ENCODE peak calls at places on chromosomes 16 and 17, in six cellular contexts. Q is HepG2, G is uterus, K is body of pancreas, B is sigmoid colon, R is adrenal gland. W is an unnamed sample.

GRCh38 chr17:67602974-67603373 is 114.8 kb upstream of the NOL11 start:
- DNase-seq in G (no peak), B (no peak), K (peak; percentile 24), R (peak; percentile 31), Q (peak; percentile 71), W (peak; percentile 65)

GRCh38 chr16:17831330-17831729 is 360.6 kb upstream of the XYLT1 start:
- DNase-seq in K (no peak), B (no peak), R (no peak), Q (no peak), G (no peak), W (no peak)

GRCh38 chr17:5788266-5788900 is 204.1 kb upstream of the NLRP1 start:
- DNase-seq in R (no peak), G (no peak), K (no peak), Q (no peak), B (no peak), W (peak; percentile 76)

GRCh38 chr17:27489045-27489715 is 32.9 kb downstream of the KSR1 start:
- DNase-seq in Q (no peak), B (peak; percentile 87), K (no peak), G (peak; percentile 61), R (peak; percentile 73), W (peak; percentile 96)

GRCh38 chr17:71740866-71741265 is 380.0 kb upstream of the SOX9 start:
- DNase-seq in Q (no peak), G (no peak), B (no peak), R (no peak), K (no peak), W (no peak)

GRCh38 chr17:70195091-70195490 is 25.8 kb downstream of the KCNJ2 start:
- DNase-seq in R (no peak), Q (no peak), K (no peak), B (no peak), G (no peak), W (no peak)

GRCh38 chr17:82399601-82400101 is 18.5 kb upstream of the HEXD start:
- DNase-seq in B (no peak), R (no peak), K (no peak), G (no peak), Q (no peak), W (no peak)

GRCh38 chr17:3695723-3696411 is at the start of gene P2RX5:
- DNase-seq in G (no peak), K (no peak), R (no peak), Q (no peak), B (no peak), W (no peak)

GRCh38 chr17:6327007-6327406 is 107.9 kb downstream of the AIPL1 start:
- DNase-seq in R (no peak), B (no peak), K (no peak), G (no peak), Q (no peak), W (no peak)

GRCh38 chr17:31318298-31319190 is 2.9 kb downstream of the EVI2A start:
- DNase-seq in Q (no peak), K (no peak), G (peak; percentile 63), R (peak; percentile 65), B (peak; percentile 76), W (no peak)

GRCh38 chr17:6098466-6099180 is 28.4 kb downstream of the WSCD1 start:
- DNase-seq in B (peak; percentile 60), K (no peak), R (no peak), Q (no peak), G (no peak), W (peak; percentile 81)

GRCh38 chr17:51397361-51398127 is 137.2 kb downstream of the UTP18 start:
- DNase-seq in G (no peak), R (no peak), K (no peak), B (no peak), Q (no peak), W (no peak)

GRCh38 chr16:78993342-78993741 is 607.2 kb downstream of the MAF start:
- DNase-seq in G (no peak), B (no peak), K (no peak), R (no peak), Q (no peak), W (no peak)

GRCh38 chr16:14486520-14487303 is 143.3 kb downstream of the PARN start:
- DNase-seq in B (peak; percentile 94), Q (peak; percentile 98), G (peak; percentile 83), R (peak; percentile 96), K (peak; percentile 93), W (peak; percentile 95)

GRCh38 chr17:75978938-75979704 is at the start of the genes ACOX1 and TEN1:
- DNase-seq in R (peak; percentile 98), G (peak; percentile 97), B (peak; percentile 99), Q (peak; percentile 98), K (peak; percentile 98), W (peak; percentile 100)
- TF ChIP-seq CTCF in R (peak; percentile 33), G (peak; percentile 55), B (no peak), Q (peak; percentile 72), K (peak; percentile 50), W (peak; percentile 49)

GRCh38 chr17:28949185-28950016 is 1.9 kb downstream of the PHF12 start:
- DNase-seq in Q (no peak), R (peak; percentile 64), K (peak; percentile 64), B (peak; percentile 85), G (peak; percentile 49), W (peak; percentile 59)
- TF ChIP-seq POLR2A in Q (no peak), R (peak; percentile 43), K (peak; percentile 24), B (no peak), G (no peak), W (no peak)

GRCh38 chr17:22462461-22462860 is 770.1 kb downstream of the KCNJ18 start:
- DNase-seq in K (no peak), B (no peak), R (no peak), G (no peak), Q (no peak), W (peak; percentile 74)

GRCh38 chr17:22463110-22463850 is 771.0 kb downstream of the KCNJ18 start:
- DNase-seq in B (no peak), R (no peak), K (no peak), G (no peak), Q (no peak), W (peak; percentile 26)

GRCh38 chr17:22460461-22461063 is 768.2 kb downstream of the KCNJ18 start:
- DNase-seq in B (no peak), K (no peak), Q (no peak), G (no peak), R (no peak), W (peak; percentile 57)

GRCh38 chr17:22461460-22462145 is 769.3 kb downstream of the KCNJ18 start:
- DNase-seq in K (no peak), R (no peak), Q (no peak), B (no peak), G (no peak), W (no peak)

DNA sequence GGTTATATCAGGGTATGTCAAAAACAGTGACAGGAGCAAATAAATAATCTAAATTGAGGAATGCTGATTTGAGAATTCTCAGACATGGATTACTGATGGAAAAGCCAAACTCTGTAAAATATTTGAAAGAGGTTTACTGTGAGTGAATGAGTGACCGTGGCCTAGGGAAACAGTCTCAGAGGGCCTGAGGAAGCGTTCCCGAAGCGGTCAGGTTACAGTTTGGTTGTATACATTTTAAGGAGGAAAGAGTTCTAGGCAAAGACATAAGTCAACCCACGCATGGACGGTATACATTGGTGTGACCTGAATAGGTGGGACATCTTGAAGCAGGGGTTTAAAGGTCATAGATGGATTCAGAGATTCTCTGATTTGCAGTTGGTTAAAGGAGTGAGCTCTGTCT is 771.7 kb downstream of the KCNJ18 start:
- DNase-seq in Q (no peak), R (no peak), K (no peak), G (no peak), B (no peak), W (peak; percentile 6)
- TF ChIP-seq CTCF in Q (no peak), R (no peak), K (no peak), G (no peak), B (no peak), W (no peak)

DNA sequence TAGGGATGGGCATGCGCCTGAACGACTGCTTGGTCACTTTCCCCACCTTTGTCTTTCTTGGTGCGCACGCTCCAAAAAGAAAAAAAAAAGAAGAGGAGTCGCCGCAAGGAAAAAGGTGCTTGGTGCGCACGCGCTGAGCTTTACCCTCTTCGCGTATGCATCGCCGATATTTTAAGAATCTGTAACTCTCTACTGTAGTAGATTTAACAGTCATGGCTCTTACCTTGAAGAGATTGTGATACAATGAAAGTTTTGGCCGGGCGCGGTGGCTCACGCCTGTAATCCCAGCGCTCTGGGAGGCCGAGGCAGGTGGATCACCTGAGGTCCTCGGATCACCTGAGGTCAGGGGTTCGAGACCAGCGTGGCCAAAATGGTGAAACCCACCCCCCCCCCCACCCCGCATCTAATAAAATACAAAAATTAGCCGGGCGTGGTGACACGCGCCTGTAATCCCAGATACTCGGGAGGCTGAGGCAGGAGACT is 609 bp upstream of the FXR2 start:
- DNase-seq in Q (no peak), R (no peak), B (no peak), G (no peak), K (no peak), W (no peak)
- TF ChIP-seq POLR2A in Q (no peak), R (no peak), B (no peak), G (no peak), K (no peak), W (no peak)

GRCh38 chr16:12896562-12896961 is 4.8 kb upstream of the SHISA9 start:
- DNase-seq in B (no peak), R (no peak), G (no peak), K (peak; percentile 19), Q (peak; percentile 74), W (no peak)
- TF ChIP-seq CTCF in B (no peak), R (no peak), G (no peak), K (peak; percentile 64), Q (peak; percentile 89), W (no peak)

DNA sequence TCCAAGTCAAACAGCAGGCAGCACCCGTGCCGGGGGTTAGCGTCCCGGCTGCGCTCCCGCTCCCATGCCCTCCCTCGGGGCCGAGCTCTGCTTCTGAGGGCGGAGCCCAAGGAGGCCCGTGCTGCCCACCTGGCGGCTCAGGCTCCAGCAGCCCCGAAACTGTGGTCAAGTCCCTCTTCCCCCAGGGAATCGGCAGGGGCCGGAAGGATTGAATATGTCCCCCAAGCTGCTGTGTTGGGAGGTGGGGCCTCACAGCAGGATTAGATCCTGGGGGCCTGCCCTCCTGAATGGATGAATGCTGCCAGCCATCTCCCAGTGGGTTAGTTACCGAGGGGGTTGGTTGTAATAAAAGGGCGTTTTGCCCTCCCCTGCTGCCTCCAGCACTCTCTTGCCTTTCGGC is 33.9 kb downstream of the MAP2K3 start:
- DNase-seq in R (no peak), B (peak; percentile 65), K (no peak), Q (no peak), G (no peak), W (no peak)
- TF ChIP-seq POLR2A in R (no peak), B (no peak), K (no peak), Q (no peak), G (no peak), W (no peak)

GRCh38 chr16:22220076-22220453 is 14.0 kb downstream of the EEF2K start:
- DNase-seq in B (peak; percentile 86), K (no peak), R (no peak), Q (no peak), G (peak; percentile 75), W (no peak)
- TF ChIP-seq CTCF in B (no peak), K (no peak), R (no peak), Q (no peak), G (no peak), W (no peak)

W was measured in lower leg skin.